ENCODE peak calls at places on chromosomes 16 and 17, in four cellular contexts. F, U, B and G are unnamed samples.

GRCh38 chr17:30113213-30113612 is 3.4 kb upstream of the NSRP1 start:
- DNase-seq in F (no peak), U (peak), B (peak), G (no peak)

GRCh38 chr17:72511874-72512273 is 391.1 kb downstream of the SOX9 start:
- DNase-seq in F (no peak), U (peak), B (no peak), G (no peak)

GRCh38 chr17:78010759-78011158 is 52.3 kb downstream of the TNRC6C start:
- DNase-seq in F (no peak), U (no peak), B (no peak), G (no peak)

GRCh38 chr16:5649762-5650445 is 552.3 kb upstream of the EEF2KMT start:
- DNase-seq in F (no peak), U (no peak), B (no peak), G (no peak)

GRCh38 chr16:30615358-30616076 is 5.3 kb upstream of the ZNF689 start:
- DNase-seq in F (peak), U (peak), B (peak), G (peak)

GRCh38 chr17:48526986-48527741 is 3.6 kb downstream of the HOXB1 start:
- DNase-seq in F (no peak), U (no peak), B (no peak), G (no peak)

GRCh38 chr16:50645858-50646257 is 35.3 kb downstream of the SNX20 start:
- DNase-seq in F (no peak), U (no peak), B (no peak), G (no peak)

GRCh38 chr17:45747907-45748306 is 36.2 kb upstream of the CRHR1 start:
- DNase-seq in F (no peak), U (no peak), B (no peak), G (no peak)

GRCh38 chr16:4570086-4570485 is 13.9 kb downstream of the C16orf96 start:
- DNase-seq in F (no peak), U (no peak), B (no peak), G (no peak)

GRCh38 chr16:79519448-79519847 is 81.1 kb downstream of the MAF start:
- DNase-seq in F (no peak), U (peak), B (no peak), G (no peak)

GRCh38 chr17:69574257-69575197 is 160.0 kb downstream of the MAP2K6 start:
- DNase-seq in F (peak), U (no peak), B (no peak), G (no peak)

GRCh38 chr16:84933774-84934571 is 77.4 kb downstream of the ZDHHC7 start:
- DNase-seq in F (peak), U (no peak), B (no peak), G (no peak)

GRCh38 chr16:46949216-46949892 is 24.1 kb downstream of the DNAJA2 start:
- DNase-seq in F (no peak), U (no peak), B (no peak), G (no peak)

GRCh38 chr16:86831366-86831765 is 253.0 kb downstream of the FOXL1 start:
- DNase-seq in F (no peak), U (no peak), B (no peak), G (no peak)

GRCh38 chr17:28949185-28950016 is 1.9 kb downstream of the PHF12 start:
- DNase-seq in F (no peak), U (peak), B (peak), G (peak)

GRCh38 chr17:81037783-81038733 is 3.1 kb downstream of the BAIAP2 start:
- DNase-seq in F (no peak), U (no peak), B (no peak), G (no peak)

GRCh38 chr16:84449156-84450140 is 55.0 kb downstream of the MEAK7 start:
- DNase-seq in F (no peak), U (peak), B (peak), G (no peak)

GRCh38 chr17:59110973-59111372 is 4.3 kb upstream of the TRIM37 start:
- DNase-seq in F (no peak), U (no peak), B (no peak), G (no peak)

GRCh38 chr16:31202402-31203385 is at the start of gene PYCARD:
- DNase-seq in F (peak), U (peak), B (peak), G (no peak)

GRCh38 chr16:86534779-86535605 is 20.0 kb downstream of the MTHFSD start:
- DNase-seq in F (no peak), U (no peak), B (no peak), G (no peak)

GRCh38 chr17:67431210-67432015 is 54.3 kb downstream of the PITPNC1 start:
- DNase-seq in F (peak), U (no peak), B (no peak), G (no peak)

GRCh38 chr17:21029515-21029914 is 13.3 kb downstream of the USP22 start:
- DNase-seq in F (no peak), U (no peak), B (no peak), G (no peak)

GRCh38 chr16:85330694-85331188 is 218.5 kb upstream of the CIBAR2 start:
- DNase-seq in F (peak), U (no peak), B (peak), G (no peak)

GRCh38 chr16:86201746-86202145 is 302.8 kb downstream of the IRF8 start:
- DNase-seq in F (no peak), U (no peak), B (no peak), G (no peak)

GRCh38 chr16:31033709-31034492 is 543 bp downstream of the STX4 start:
- DNase-seq in F (peak), U (peak), B (peak), G (peak)

GRCh38 chr17:40069751-40070643 is 7.2 kb downstream of the THRA start:
- DNase-seq in F (peak), U (peak), B (peak), G (no peak)

GRCh38 chr17:40072481-40073346 is 9.9 kb downstream of the THRA start:
- DNase-seq in F (no peak), U (peak), B (no peak), G (no peak)

GRCh38 chr17:40071720-40072480 is 9.1 kb downstream of the THRA start:
- DNase-seq in F (no peak), U (peak), B (peak), G (peak)

GRCh38 chr17:40070644-40070894 is 7.8 kb downstream of the THRA start:
- DNase-seq in F (no peak), U (no peak), B (no peak), G (no peak)

GRCh38 chr17:40070895-40071719 is 8.3 kb downstream of the THRA start:
- DNase-seq in F (no peak), U (peak), B (no peak), G (no peak)
- TF ChIP-seq POLR2A in F (no peak), U (peak), B (no peak), G (no peak)

GRCh38 chr17:64603987-64604386 is 58.1 kb downstream of the SMURF2 start:
- DNase-seq in F (no peak), U (no peak), B (no peak), G (no peak)

GRCh38 chr17:64614266-64615011 is 47.7 kb downstream of the SMURF2 start:
- DNase-seq in F (no peak), U (no peak), B (no peak), G (no peak)

GRCh38 chr17:64607862-64608565 is 54.1 kb downstream of the SMURF2 start:
- DNase-seq in F (no peak), U (no peak), B (no peak), G (no peak)

GRCh38 chr17:64611374-64611773 is 50.7 kb downstream of the SMURF2 start:
- DNase-seq in F (no peak), U (no peak), B (no peak), G (no peak)

GRCh38 chr17:64608571-64608981 is 53.5 kb downstream of the SMURF2 start:
- DNase-seq in F (peak), U (no peak), B (no peak), G (no peak)
- TF ChIP-seq POLR2A in F (no peak), U (no peak), B (no peak), G (no peak)

DNA sequence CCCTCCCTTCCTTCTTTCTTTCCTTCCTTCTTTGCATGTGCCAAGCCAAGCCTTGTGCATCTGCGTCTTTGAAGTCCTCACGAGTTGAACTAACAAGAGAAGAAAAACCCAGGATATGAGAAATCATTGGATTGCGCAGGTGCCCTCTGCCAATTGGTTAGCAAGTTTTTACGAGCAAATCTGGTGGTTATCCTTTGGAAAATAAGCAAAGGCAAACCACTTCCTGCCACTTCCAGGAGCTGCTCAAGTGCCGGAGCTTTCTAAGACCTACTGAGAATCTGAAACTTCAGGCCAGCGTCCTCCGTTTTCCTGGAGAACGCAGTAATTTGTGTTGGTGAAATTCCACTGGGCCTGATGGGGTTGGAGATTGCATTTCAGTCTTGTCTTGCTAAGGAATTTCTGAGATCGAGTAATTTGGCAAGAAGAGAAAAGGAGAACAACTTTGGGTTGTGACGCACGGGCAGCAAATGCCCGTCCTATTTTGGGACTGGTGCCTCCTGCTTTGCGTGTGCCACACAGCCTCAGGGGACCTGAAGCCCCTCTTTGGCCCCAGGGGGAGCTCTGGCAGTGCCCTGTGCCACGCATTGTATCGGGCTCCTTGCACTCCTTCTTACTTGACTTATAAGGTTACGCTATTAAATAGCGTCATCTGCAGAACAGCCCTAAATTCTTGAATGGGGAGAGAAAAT is 56.4 kb downstream of the CMIP start:
- DNase-seq in F (peak), U (no peak), B (peak), G (no peak)
- TF ChIP-seq POLR2A in F (no peak), U (no peak), B (no peak), G (no peak)

GRCh38 chr17:8153957-8154607 is 1.9 kb upstream of the PER1 start:
- DNase-seq in F (peak), U (peak), B (peak), G (peak)
- TF ChIP-seq POLR2A in F (peak), U (peak), B (peak), G (peak)

DNA sequence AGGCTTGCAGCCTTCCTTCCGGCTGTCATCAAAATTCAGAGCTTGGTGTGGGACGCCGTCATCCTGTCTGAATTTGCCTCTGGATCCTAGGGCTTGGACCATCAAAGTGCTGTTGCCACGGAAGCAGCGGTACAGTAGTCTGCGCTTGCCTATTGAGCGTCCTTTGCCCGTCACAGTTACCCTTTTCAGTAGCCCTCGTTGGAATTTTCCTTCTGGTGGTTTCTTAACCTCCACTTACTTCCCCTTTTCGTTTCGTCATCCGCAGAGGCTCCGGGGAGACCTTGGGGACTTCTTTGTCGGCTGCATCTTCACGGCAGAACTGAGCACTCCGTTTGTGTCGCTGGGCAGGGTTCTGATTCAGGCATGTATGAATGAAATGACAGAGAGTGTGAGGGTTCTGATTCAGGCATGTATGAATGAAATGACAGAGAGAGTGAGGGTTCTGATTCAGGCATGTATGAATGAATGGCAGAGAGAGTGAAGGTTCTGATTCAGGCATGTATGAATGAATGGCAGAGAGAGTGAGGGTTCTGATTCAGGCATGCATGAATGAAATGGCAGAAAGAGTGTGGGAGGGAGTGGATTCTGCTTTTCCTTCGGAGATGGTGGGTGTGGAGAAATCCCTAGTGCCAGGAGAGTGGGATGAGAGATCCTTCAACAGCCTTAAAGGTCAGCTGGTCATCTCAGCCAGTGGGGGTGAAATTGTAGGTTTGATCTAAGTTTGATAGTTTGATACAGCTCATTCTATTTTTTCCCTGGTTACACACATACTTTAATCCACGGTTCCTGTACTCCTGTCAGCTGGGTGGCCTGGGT is 8.1 kb downstream of the TLCD3A start:
- DNase-seq in F (no peak), U (peak), B (no peak), G (no peak)
- TF ChIP-seq POLR2A in F (no peak), U (no peak), B (no peak), G (no peak)

DNA sequence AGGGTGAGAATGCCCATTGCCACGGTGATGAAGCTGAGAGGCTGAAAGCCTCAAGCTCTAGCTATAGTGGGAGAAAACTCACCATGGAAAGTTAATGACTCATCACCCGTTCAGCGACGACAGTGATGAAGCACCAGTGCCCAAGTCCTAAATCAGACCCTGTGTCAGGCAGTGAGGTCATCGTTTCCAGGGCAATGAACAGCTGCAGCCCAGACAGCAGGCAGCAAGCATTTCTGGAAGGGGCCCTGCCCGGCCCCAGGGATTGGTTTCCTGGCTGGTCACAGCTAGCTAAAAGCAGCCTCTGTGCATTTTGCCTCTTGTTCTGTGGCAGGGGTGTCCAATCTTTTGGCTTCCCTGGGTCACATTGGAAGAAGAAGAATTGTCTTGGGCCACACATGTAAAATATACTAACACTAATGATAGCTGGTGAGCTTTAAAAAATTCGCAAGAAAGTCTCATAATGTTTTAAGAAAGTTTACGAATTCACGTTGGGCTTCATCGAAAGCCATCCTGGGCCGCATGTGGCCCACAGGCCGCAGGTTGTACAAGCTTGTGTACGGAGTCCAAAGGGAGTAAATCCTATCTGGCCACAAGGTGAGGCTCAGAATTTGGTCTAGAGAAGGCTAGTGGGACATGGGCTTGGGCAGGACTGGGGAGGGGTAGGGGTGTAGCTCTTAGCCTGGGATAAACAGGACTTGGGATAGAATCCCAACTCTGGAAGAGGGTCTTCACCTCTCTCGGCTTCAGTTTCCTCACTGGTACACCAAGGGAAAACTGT is 40.6 kb downstream of the MIS12 start:
- DNase-seq in F (peak), U (peak), B (peak), G (no peak)
- TF ChIP-seq POLR2A in F (peak), U (no peak), B (no peak), G (no peak)

DNA sequence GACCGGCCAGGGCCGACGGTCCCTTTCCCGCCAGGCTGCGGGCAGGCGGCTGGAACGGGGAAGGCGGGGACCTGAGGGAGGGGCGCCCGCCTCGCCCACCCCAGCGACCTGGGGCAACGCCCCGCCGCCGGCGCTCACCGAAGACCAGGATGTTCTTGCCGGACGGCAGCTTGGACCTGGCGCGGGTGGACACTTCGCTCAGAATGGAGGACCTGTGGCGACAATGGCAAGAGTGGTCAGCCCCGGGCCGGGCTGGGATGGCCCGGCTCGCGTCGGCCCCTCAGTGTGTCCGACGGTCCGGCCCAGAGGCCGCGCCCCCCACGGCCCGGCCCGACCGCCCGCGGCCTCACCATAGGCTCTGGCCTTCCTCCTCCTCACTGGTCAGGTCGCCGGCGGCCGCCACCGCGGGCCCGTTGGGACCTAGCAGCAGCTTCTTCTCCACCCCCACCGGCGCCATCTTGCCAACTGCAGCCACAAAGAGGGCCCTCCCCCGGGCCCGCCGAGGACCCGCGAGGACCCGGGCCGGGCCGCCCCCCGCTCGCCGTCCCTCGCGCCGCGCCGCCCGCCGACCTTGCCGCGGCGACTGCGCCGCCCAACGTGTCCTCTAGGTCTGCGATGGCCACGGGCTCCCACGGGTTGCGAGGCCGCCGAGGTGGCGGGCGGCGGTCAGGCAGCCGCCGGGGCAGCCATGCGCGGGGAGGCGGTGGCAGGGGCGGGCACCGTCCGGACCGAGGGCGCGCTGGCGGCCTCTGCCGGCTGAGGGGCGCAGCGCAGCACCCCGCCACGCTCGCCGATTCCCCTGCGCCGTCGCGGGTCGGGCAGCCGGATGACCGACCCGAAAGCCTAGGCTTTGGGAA is at the start of gene DYNC1LI2:
- DNase-seq in F (peak), U (peak), B (peak), G (peak)
- TF ChIP-seq POLR2A in F (no peak), U (peak), B (peak), G (no peak)

DNA sequence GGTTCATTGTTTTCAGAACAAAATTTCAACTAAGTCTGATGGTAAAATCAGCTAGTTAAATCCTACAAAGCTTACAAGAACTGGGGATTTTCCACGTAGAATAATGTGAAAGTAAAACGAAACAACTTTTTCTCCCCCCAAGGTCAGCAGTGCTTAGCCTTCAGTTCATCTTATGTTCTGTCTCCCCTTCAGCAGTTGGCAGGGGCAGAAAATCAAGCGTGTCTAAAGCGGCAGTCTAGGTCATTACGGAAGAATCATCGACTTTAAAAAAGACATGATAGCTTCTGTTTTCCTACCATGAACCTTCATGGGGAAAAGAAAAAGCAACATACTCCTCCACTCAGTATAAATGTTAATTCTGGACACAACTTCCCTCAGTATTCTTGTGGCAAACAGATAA is 50.7 kb downstream of the GNA13 start:
- DNase-seq in F (no peak), U (no peak), B (no peak), G (no peak)
- TF ChIP-seq POLR2A in F (no peak), U (no peak), B (no peak), G (no peak)

DNA sequence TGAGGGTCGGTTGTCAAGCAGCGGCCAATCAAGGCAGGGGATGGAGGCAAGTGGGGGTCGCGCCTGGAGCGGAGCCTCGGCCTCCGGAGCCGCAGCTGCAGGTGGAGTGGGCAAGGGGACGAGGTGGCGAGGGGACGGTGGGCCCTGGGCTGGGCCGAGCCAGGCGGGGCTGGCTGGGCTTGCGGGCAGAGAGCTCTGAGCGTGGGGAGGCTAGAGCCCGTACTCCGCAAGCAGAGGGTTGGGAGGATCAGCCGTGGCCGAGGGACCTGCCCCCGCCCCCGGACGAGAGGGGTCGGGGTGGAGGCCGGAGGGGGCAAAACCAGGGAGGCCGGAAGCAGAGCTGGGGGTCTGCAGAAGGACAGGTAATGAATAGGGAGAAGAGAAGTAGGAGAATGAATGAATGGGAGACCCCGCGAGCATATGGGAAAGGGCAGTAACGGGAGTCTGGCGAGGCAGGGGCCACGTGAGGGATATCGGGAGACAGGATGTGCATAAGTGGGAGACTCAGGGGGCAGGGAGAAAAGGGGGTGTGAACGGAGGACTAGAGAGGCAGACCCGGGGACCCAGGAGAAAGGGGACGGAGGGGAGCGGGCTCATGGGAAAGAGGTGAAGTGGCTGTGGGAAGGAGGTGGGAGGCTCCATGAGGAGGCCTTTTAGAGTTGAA is at the start of gene KATNB1:
- DNase-seq in F (no peak), U (no peak), B (no peak), G (no peak)
- TF ChIP-seq POLR2A in F (no peak), U (no peak), B (peak), G (no peak)